ENCODE peak calls at places on chromosome 13, in five cellular contexts. Q is ovary; G is foreskin fibroblast; S is neuronal stem cell; M is CD8-positive, alpha-beta T cell. W is an unnamed sample.

GRCh38 chr13:113742000-113742441 is 17.0 kb upstream of the TMEM255B start:
- DNase-seq in Q (no peak), M (no peak), S (no peak), G (peak), W (no peak)

GRCh38 chr13:54210397-54211050 is 1181.9 kb downstream of the OLFM4 start:
- DNase-seq in S (no peak), G (no peak), M (no peak), Q (no peak), W (no peak)

GRCh38 chr13:55570371-55570770 is 1570.3 kb upstream of the PRR20A start:
- DNase-seq in S (no peak), M (no peak), G (no peak), Q (no peak), W (no peak)

GRCh38 chr13:44362394-44363040 is 11.1 kb upstream of the SERP2 start:
- DNase-seq in G (no peak), M (no peak), Q (no peak), S (no peak), W (no peak)

GRCh38 chr13:80436571-80437169 is 95.7 kb upstream of the SPRY2 start:
- DNase-seq in Q (no peak), M (no peak), S (no peak), G (peak), W (no peak)

GRCh38 chr13:108036411-108036810 is 178.9 kb downstream of the LIG4 start:
- DNase-seq in S (no peak), Q (no peak), G (no peak), M (no peak), W (no peak)

GRCh38 chr13:113468461-113469147 is 15.3 kb upstream of the ADPRHL1 start:
- DNase-seq in G (no peak), S (peak), Q (no peak), M (no peak), W (no peak)

GRCh38 chr13:53028637-53029121 is at the start of gene OLFM4:
- DNase-seq in Q (no peak), S (no peak), G (no peak), M (no peak), W (no peak)

GRCh38 chr13:72651196-72651595 is 76.2 kb downstream of the MZT1 start:
- DNase-seq in S (peak), Q (no peak), G (no peak), M (no peak), W (no peak)

GRCh38 chr13:113050856-113051431 is 54.6 kb upstream of the F7 start:
- DNase-seq in S (no peak), M (no peak), G (no peak), Q (no peak), W (no peak)

GRCh38 chr13:95452376-95452775 is 100.1 kb upstream of the CLDN10 start:
- DNase-seq in S (no peak), M (no peak), G (no peak), Q (no peak), W (no peak)

GRCh38 chr13:21668665-21669599 is 1.9 kb upstream of the FGF9 start:
- DNase-seq in M (peak), G (no peak), Q (no peak), S (peak), W (no peak)

DNA sequence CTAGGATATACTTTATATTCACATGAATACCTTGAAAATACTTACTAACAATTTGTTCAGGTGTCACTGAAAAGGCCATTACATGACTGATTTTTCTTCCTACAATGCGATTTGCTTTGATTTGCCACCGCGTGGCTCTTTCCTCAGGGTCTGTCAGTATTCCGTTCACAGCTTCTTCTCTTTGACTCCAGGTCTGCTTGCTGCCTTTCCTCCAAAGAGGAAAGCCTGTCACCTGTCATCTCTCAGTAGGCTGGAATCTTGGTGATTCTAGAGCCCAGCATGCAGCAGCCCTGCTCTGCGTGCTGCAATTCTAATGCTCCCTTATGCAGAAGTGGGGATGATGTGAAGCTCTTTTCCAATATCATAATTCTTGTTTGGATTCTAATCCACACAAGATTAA is 33.6 kb upstream of the SIAH3 start:
- DNase-seq in S (no peak), Q (no peak), G (no peak), M (no peak), W (no peak)
- H3K4me3 ChIP-seq in S (no peak), Q (no peak), G (no peak), M (no peak), W (no peak)

DNA sequence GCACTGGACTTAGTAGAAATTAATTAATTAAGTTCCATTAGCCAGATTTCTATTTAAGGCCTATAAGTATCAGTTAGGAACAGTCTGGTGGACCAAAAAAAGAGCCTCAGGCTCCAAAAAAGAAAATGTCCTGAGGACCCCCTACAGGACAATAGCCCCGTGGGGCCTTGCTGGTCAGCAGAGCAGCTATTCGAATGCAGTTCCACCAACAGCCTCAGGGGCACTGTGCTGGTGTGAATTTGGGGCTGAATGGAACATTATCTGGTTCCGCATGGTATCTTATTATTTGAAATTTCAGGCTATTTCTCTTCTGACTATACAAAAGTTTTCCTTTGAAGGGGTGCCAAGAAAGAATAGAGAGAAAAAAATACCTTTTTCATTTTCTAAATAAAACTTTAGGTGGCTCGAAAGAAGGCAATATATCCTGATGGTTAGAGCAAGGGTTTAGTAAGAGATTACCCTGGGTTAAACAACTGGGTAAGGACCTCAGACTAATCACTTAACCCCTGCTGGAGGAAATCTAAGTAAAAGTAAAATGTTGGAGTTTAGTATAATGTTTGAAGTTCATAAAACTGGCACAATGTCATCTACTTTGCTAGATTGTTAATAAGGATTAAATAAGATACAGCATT is 147.2 kb downstream of the MIPEP start:
- DNase-seq in Q (no peak), G (no peak), M (no peak), S (peak), W (no peak)
- H3K4me3 ChIP-seq in Q (no peak), G (no peak), M (no peak), S (no peak), W (no peak)

DNA sequence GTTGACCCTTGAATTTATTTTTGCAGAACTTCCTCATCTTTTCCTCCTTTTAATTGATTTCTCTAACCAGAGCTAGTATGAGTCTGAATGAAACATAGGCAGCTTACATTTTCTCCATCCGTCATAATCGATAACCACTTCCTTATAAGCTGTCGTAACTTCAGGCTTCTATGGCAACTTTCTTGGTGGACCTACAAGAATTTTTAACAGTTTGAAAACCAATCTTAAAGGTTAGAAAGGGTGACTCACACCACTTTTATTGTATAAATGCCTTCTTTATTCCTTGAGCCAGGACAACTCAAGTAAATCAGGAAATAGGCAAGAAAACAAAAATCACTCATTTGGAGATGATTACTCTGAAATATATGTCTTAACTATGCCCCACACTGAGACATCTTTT is 105.7 kb upstream of the KL start:
- DNase-seq in G (no peak), M (no peak), Q (no peak), S (no peak), W (no peak)
- H3K4me3 ChIP-seq in G (no peak), M (no peak), Q (no peak), S (no peak), W (no peak)

GRCh38 chr13:86002921-86003488 is 203.8 kb upstream of the SLITRK6 start:
- DNase-seq in G (no peak), Q (no peak), M (no peak), S (peak), W (no peak)
- H3K4me3 ChIP-seq in G (no peak), Q (no peak), M (no peak), S (no peak), W (no peak)

GRCh38 chr13:24269803-24270202 is 39.6 kb upstream of the C1QTNF9 start:
- DNase-seq in Q (no peak), G (no peak), S (no peak), M (no peak), W (no peak)

GRCh38 chr13:24267283-24267682 is 42.1 kb upstream of the C1QTNF9 start:
- DNase-seq in Q (peak), M (no peak), G (no peak), S (no peak), W (no peak)

GRCh38 chr13:24265453-24265852 is 43.9 kb upstream of the C1QTNF9 start:
- DNase-seq in G (no peak), M (no peak), Q (no peak), S (no peak), W (no peak)

GRCh38 chr13:24264976-24265375 is 44.4 kb upstream of the C1QTNF9 start:
- DNase-seq in M (peak), G (no peak), Q (no peak), S (no peak), W (no peak)

DNA sequence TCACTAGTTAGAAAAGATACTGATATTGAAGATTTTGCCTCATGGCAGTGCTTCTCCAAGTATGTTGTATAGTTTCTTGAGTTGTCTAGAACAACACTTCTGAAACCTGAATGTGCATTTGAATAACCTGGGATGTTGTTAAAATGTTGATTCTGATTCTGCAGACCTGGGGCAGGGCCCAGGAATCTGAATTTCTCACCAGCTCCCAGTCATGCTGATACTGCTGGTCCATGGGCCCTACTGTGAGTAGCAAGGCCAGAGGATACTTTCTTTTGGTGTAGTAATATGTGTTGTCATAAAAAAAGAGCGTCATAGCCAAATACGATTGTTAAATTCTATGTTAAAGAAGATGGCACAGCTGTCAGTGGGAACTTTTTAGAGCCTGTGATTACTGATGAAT is 41.6 kb upstream of the C1QTNF9 start:
- DNase-seq in S (no peak), M (no peak), Q (no peak), G (no peak), W (no peak)
- H3K4me3 ChIP-seq in S (no peak), M (peak), Q (no peak), G (no peak), W (no peak)

GRCh38 chr13:36818483-36819063 is 449 bp upstream of the RFXAP start:
- DNase-seq in S (no peak), Q (no peak), G (no peak), M (no peak), W (no peak)

GRCh38 chr13:36819064-36819810 is at the start of gene RFXAP:
- DNase-seq in Q (peak), G (peak), M (peak), S (peak), W (peak)

GRCh38 chr13:36817996-36818395 is 1.0 kb upstream of the RFXAP start:
- DNase-seq in G (no peak), S (no peak), M (no peak), Q (no peak), W (no peak)

GRCh38 chr13:36819811-36820140 is 754 bp downstream of the RFXAP start:
- DNase-seq in M (no peak), G (peak), Q (no peak), S (peak), W (no peak)

DNA sequence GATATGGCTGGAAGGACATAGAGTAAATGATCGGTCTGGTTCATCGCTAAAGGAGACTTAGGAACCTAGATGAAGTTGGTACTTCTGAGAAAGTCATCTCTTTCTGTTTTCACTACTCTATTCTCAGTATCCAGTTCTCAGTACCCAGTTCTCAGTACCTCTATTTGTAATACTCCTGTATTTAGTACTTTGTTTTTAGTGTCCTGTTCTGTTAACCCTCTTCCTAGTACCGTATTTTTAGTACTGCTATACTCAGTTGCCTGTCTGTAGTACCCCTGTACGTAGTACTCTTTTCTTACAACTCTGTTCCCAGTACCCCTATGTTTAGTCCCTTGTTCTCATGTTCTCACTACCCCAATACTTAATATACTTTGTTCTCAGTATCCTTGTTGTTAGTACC is 1.2 kb downstream of the RFXAP start:
- DNase-seq in S (no peak), G (no peak), Q (no peak), M (no peak), W (no peak)
- H3K4me3 ChIP-seq in S (peak), G (peak), Q (peak), M (peak), W (peak)

DNA sequence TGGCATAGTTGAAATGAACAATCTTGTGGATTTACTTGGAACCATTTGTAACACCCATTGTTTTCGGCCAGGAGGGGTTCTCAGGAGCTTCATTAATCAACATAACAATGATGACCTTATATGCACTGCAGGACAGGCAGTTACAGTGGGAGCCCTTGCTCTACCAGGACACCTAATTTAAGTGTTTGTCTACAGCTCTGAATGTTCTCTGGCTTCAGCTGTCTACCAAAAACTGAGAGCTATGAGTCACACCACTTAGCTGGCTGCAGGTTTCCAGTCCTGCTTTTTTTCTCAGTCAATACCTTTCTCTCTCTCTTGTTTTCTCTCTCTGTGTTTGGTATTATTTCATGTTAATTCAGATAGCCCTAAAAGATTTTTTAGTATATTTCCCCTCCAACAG is 105.4 kb upstream of the MBNL2 start:
- DNase-seq in S (no peak), Q (no peak), M (no peak), G (peak), W (no peak)
- H3K4me3 ChIP-seq in S (no peak), Q (no peak), M (no peak), G (no peak), W (no peak)

DNA sequence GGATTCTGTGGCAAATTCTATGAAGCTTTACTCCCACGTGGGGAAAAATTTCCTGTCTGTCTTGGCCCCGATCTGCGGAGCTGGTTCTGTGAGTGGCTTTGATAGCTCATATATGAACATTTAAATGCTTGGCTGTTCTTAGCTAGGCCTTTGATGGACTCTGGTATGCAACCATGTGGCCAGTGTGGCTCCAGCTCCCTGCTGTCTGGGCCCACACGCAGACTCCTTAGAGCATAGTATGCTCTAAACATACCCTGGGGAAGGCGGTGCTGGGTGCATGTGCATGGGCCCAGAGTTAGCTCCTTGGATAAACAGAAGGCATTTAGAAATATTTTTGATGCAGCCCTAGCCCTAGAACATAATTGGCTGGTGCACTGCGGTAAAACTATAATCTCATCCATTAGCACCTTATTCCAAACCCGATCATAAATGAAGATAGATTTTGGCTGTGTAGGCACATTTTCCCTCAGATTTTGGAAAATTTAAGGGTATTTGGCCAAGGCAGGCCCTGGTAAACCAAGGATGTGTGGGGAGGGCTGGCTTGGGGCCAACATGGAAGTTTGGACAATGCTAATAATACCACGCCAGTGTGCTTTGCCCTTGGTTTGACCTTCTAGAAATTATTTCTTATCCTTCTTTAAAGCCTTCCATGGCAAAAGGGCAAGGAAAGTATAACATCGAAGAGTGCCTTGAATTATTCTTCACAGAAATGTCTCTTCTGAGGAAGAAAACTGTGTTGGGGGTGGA is 153.5 kb downstream of the LMO7 start:
- DNase-seq in M (no peak), S (no peak), G (no peak), Q (no peak), W (no peak)
- H3K4me3 ChIP-seq in M (no peak), S (no peak), G (peak), Q (no peak), W (no peak)

GRCh38 chr13:35472308-35473008 is 4.0 kb downstream of the MAB21L1 start:
- DNase-seq in Q (no peak), M (no peak), G (peak), S (no peak), W (no peak)

GRCh38 chr13:35469781-35470380 is 6.6 kb downstream of the MAB21L1 start:
- DNase-seq in S (no peak), M (no peak), Q (no peak), G (no peak), W (no peak)

GRCh38 chr13:35470671-35471465 is 5.6 kb downstream of the MAB21L1 start:
- DNase-seq in Q (peak), S (peak), M (no peak), G (peak), W (no peak)

GRCh38 chr13:35474551-35474950 is 1.9 kb downstream of the MAB21L1 start:
- DNase-seq in G (no peak), M (no peak), S (no peak), Q (no peak), W (no peak)

GRCh38 chr13:35471466-35472307 is 4.8 kb downstream of the MAB21L1 start:
- DNase-seq in S (peak), G (peak), Q (no peak), M (no peak), W (no peak)
- H3K4me3 ChIP-seq in S (peak), G (peak), Q (peak), M (no peak), W (no peak)

GRCh38 chr13:24234200-24234915 is 73.8 kb downstream of the SPATA13 start:
- DNase-seq in S (no peak), Q (no peak), G (no peak), M (no peak), W (no peak)

GRCh38 chr13:24230428-24231072 is 70.0 kb downstream of the SPATA13 start:
- DNase-seq in G (no peak), S (no peak), M (no peak), Q (no peak), W (no peak)

GRCh38 chr13:24232037-24232436 is 71.5 kb downstream of the SPATA13 start:
- DNase-seq in S (no peak), G (no peak), M (no peak), Q (no peak), W (no peak)

GRCh38 chr13:24232474-24232873 is 72.0 kb downstream of the SPATA13 start:
- DNase-seq in G (no peak), M (no peak), S (no peak), Q (no peak), W (no peak)

DNA sequence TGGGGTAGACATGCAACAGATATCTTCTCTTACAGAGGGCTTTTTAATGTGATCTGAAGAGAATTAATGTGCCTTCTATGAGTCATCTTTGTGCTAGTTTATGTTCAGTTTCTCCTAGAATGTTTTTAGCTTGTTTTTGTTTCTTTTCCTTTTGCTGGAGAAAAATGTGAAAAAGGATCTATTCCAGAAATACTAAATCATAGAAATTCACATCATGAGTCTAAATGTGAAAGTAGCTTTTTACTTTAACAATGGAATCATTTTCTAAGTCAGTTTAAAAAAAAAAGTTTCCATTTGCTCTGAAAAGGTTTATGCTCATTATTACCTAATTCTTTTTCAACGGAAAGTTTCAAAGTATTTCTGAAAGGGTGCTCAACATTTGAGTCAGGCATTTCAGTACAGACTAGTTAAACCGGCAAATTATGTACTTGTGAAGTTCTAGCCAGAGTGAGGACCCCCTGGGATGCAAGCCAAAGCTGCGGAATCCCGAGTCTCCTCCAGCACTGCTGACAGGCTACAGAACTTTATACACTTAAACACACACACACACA is 72.9 kb downstream of the SPATA13 start:
- DNase-seq in M (no peak), S (no peak), Q (peak), G (no peak), W (no peak)
- H3K4me3 ChIP-seq in M (no peak), S (no peak), Q (no peak), G (peak), W (no peak)